ENCODE peak calls at places on chromosomes 16 and 17, in eight cellular contexts. H, G, L, M, S, K, U and I are unnamed samples.

GRCh38 chr16:86823895-86824671 is 245.7 kb downstream of the FOXL1 start:
- DNase-seq in H (no peak), G (no peak), L (no peak), M (no peak), S (no peak), K (no peak), U (no peak), I (no peak)

GRCh38 chr16:55842369-55843104 is 9.6 kb upstream of the CES1 start:
- DNase-seq in H (no peak), G (peak), L (no peak), M (peak), S (no peak), K (peak), U (peak), I (no peak)

GRCh38 chr16:67528222-67528869 is at the start of gene RIPOR1:
- DNase-seq in H (peak), G (peak), L (no peak), M (no peak), S (no peak), K (no peak), U (peak), I (no peak)

GRCh38 chr16:83258366-83258765 is 549.4 kb upstream of the HSBP1 start:
- DNase-seq in H (no peak), G (no peak), L (no peak), M (no peak), S (no peak), K (no peak), U (no peak), I (no peak)

GRCh38 chr16:3389663-3390338 is 11.0 kb downstream of the ZSCAN32 start:
- DNase-seq in H (no peak), G (no peak), L (no peak), M (no peak), S (no peak), K (no peak), U (no peak), I (no peak)

GRCh38 chr16:11391576-11391975 is 46.3 kb downstream of the RMI2 start:
- DNase-seq in H (peak), G (no peak), L (no peak), M (no peak), S (no peak), K (peak), U (no peak), I (no peak)

GRCh38 chr17:40319651-40320550 is 10.9 kb downstream of the RARA start:
- DNase-seq in H (peak), G (no peak), L (no peak), M (no peak), S (no peak), K (no peak), U (no peak), I (no peak)

GRCh38 chr17:74567397-74567796 is at the start of gene CD300H:
- DNase-seq in H (peak), G (no peak), L (no peak), M (no peak), S (no peak), K (no peak), U (no peak), I (no peak)

GRCh38 chr16:24988593-24989338 is 26.4 kb downstream of the ARHGAP17 start:
- DNase-seq in H (peak), G (peak), L (no peak), M (no peak), S (no peak), K (peak), U (no peak), I (no peak)

GRCh38 chr17:61314368-61315078 is 85.1 kb upstream of the TBX2 start:
- DNase-seq in H (peak), G (peak), L (no peak), M (peak), S (peak), K (peak), U (no peak), I (no peak)

GRCh38 chr17:48187867-48188608 is 80.5 kb downstream of the SNX11 start:
- DNase-seq in H (no peak), G (no peak), L (no peak), M (no peak), S (no peak), K (no peak), U (no peak), I (no peak)

GRCh38 chr16:83470406-83470805 is 337.4 kb upstream of the HSBP1 start:
- DNase-seq in H (no peak), G (no peak), L (no peak), M (no peak), S (no peak), K (no peak), U (no peak), I (no peak)

GRCh38 chr17:59327891-59328290 is 3.6 kb upstream of the YPEL2 start:
- DNase-seq in H (no peak), G (no peak), L (no peak), M (no peak), S (no peak), K (no peak), U (no peak), I (no peak)

GRCh38 chr16:12837756-12838155 is 34.1 kb upstream of the CPPED1 start:
- DNase-seq in H (no peak), G (no peak), L (no peak), M (no peak), S (no peak), K (no peak), U (no peak), I (no peak)

GRCh38 chr17:73822371-73822770 is 178.1 kb upstream of the SDK2 start:
- DNase-seq in H (no peak), G (no peak), L (no peak), M (no peak), S (no peak), K (no peak), U (no peak), I (no peak)

GRCh38 chr16:57268804-57269800 is 15.4 kb downstream of the PLLP start:
- DNase-seq in H (peak), G (peak), L (no peak), M (no peak), S (no peak), K (no peak), U (no peak), I (no peak)

GRCh38 chr16:5042574-5043171 is 8.9 kb upstream of the NAGPA start:
- DNase-seq in H (peak), G (no peak), L (no peak), M (no peak), S (no peak), K (no peak), U (no peak), I (no peak)

GRCh38 chr16:58503863-58504688 is 4.1 kb downstream of the NDRG4 start:
- DNase-seq in H (no peak), G (no peak), L (no peak), M (no peak), S (no peak), K (no peak), U (no peak), I (no peak)

GRCh38 chr16:2748757-2749455 is 3.5 kb upstream of the SRRM2 start:
- DNase-seq in H (no peak), G (no peak), L (no peak), M (no peak), S (no peak), K (no peak), U (no peak), I (no peak)

GRCh38 chr17:79046501-79047280 is 22.7 kb downstream of the C1QTNF1 start:
- DNase-seq in H (no peak), G (peak), L (no peak), M (no peak), S (no peak), K (no peak), U (no peak), I (no peak)

GRCh38 chr16:15539197-15539596 is 103.8 kb downstream of the MARF1 start:
- DNase-seq in H (no peak), G (no peak), L (no peak), M (peak), S (no peak), K (no peak), U (peak), I (no peak)

GRCh38 chr16:80875616-80876015 is 71.2 kb upstream of the CDYL2 start:
- DNase-seq in H (no peak), G (no peak), L (no peak), M (no peak), S (no peak), K (peak), U (no peak), I (no peak)

GRCh38 chr17:81868674-81869220 is 2.4 kb downstream of the ARHGDIA start:
- DNase-seq in H (peak), G (peak), L (no peak), M (no peak), S (no peak), K (no peak), U (no peak), I (no peak)

GRCh38 chr16:67170168-67170947 is at the start of gene NOL3:
- DNase-seq in H (peak), G (peak), L (peak), M (peak), S (peak), K (peak), U (peak), I (peak)

GRCh38 chr17:32931686-32932085 is 3.7 kb downstream of the TMEM98 start:
- DNase-seq in H (no peak), G (no peak), L (no peak), M (no peak), S (no peak), K (no peak), U (no peak), I (no peak)

GRCh38 chr17:28926366-28926765 is 23.5 kb upstream of the DHRS13 start:
- DNase-seq in H (no peak), G (no peak), L (no peak), M (no peak), S (no peak), K (no peak), U (no peak), I (no peak)

GRCh38 chr17:45103269-45103795 is 29.0 kb downstream of the PLCD3 start:
- DNase-seq in H (no peak), G (peak), L (no peak), M (no peak), S (no peak), K (no peak), U (no peak), I (no peak)

GRCh38 chr17:69314246-69315030 is 12.5 kb downstream of the ABCA5 start:
- DNase-seq in H (no peak), G (no peak), L (no peak), M (no peak), S (no peak), K (no peak), U (no peak), I (no peak)

GRCh38 chr16:1981972-1982574 is 804 bp upstream of the NOXO1 start:
- DNase-seq in H (no peak), G (no peak), L (no peak), M (no peak), S (no peak), K (peak), U (no peak), I (no peak)

GRCh38 chr16:79845006-79845733 is 244.6 kb upstream of the MAF start:
- DNase-seq in H (no peak), G (no peak), L (no peak), M (peak), S (no peak), K (no peak), U (no peak), I (no peak)

GRCh38 chr16:85575910-85576309 is 37.2 kb upstream of the GSE1 start:
- DNase-seq in H (no peak), G (no peak), L (no peak), M (no peak), S (no peak), K (no peak), U (no peak), I (no peak)

GRCh38 chr16:30658731-30659506 is 688 bp downstream of the FBRS start:
- DNase-seq in H (peak), G (peak), L (peak), M (peak), S (peak), K (peak), U (peak), I (peak)

GRCh38 chr17:13230350-13230900 is 212.6 kb upstream of the ELAC2 start:
- DNase-seq in H (no peak), G (no peak), L (no peak), M (no peak), S (no peak), K (no peak), U (no peak), I (no peak)
- TF ChIP-seq CTCF in H (no peak), G (no peak), L (no peak), M (no peak), S (no peak), K (no peak), U (no peak), I (no peak)

GRCh38 chr17:49225554-49226236 is 4.9 kb downstream of the PHOSPHO1 start:
- DNase-seq in H (no peak), G (no peak), L (no peak), M (no peak), S (no peak), K (no peak), U (no peak), I (no peak)

GRCh38 chr17:49223517-49224197 is 6.9 kb downstream of the PHOSPHO1 start:
- DNase-seq in H (peak), G (peak), L (no peak), M (peak), S (no peak), K (peak), U (peak), I (no peak)

GRCh38 chr17:49224997-49225337 is 5.6 kb downstream of the PHOSPHO1 start:
- DNase-seq in H (no peak), G (no peak), L (no peak), M (no peak), S (no peak), K (no peak), U (no peak), I (no peak)

GRCh38 chr17:49223168-49223516 is 7.4 kb downstream of the PHOSPHO1 start:
- DNase-seq in H (no peak), G (no peak), L (no peak), M (no peak), S (no peak), K (no peak), U (no peak), I (no peak)

GRCh38 chr17:49224198-49224996 is 6.2 kb downstream of the PHOSPHO1 start:
- DNase-seq in H (peak), G (no peak), L (no peak), M (peak), S (no peak), K (peak), U (peak), I (no peak)
- H3K4me3 ChIP-seq in H (no peak), G (peak), L (peak), M (no peak), S (peak), K (no peak), U (peak), I (peak)

DNA sequence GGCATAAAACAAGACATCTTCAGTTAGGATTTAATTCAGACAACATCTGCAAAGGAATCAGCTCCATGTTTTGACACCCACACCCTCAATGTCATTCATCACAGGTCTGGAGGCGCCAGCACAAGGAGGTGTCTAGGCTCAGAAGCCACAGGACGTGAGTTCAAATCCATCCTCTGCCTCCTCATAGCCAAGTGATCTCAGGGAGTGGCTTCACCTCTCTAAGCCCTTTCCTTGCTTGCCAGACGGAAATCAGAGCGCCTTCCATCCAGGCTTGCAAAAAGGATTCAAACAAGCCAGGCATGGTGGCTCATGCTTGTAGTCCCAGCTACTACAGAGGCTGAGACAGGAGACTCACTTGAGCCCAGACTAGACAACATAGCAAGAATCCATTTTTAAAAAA is 84.6 kb downstream of the GSG1L start:
- DNase-seq in H (no peak), G (no peak), L (no peak), M (no peak), S (no peak), K (no peak), U (no peak), I (no peak)
- TF ChIP-seq CTCF in H (no peak), G (no peak), L (no peak), M (no peak), S (no peak), K (no peak), U (no peak), I (no peak)

GRCh38 chr17:17868637-17869522 is 32.1 kb upstream of the SREBF1 start:
- DNase-seq in H (no peak), G (peak), L (no peak), M (no peak), S (no peak), K (no peak), U (no peak), I (no peak)
- H3K4me3 ChIP-seq in H (no peak), G (no peak), L (no peak), M (no peak), S (no peak), K (no peak), U (no peak), I (no peak)

GRCh38 chr16:9124908-9125584 is 33.6 kb downstream of the HAPSTR1 start:
- DNase-seq in H (no peak), G (no peak), L (no peak), M (no peak), S (no peak), K (no peak), U (peak), I (no peak)
- TF ChIP-seq CTCF in H (no peak), G (no peak), L (no peak), M (no peak), S (no peak), K (no peak), U (peak), I (no peak)

DNA sequence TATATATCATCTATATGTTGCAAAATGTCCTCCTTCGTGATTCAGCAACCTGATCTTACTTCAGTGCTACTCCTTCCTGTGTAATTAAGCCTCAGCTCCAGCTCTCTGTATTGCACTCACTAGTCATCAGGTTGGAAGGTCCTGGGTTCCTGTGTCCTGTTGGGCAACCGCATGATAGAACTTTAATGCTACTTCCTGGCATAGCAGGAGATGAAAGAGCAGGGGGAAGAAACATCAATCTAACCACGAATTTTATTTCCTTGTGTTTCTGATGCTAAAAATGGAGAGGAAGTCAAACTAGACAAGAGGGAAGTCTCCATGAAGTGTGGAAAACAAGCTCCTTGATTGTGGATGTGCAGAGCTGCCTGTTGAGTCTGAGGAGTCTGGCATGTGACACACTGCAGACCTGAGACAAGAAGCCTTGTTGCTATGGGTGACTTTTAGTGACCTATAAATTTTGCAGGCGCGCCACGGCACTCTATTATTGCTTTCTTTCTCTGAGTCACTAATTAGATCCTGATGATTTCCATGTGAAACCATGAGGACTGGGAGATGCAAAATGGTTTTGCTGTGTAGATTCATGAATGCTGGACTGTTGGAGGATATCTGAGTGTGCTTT is 25.6 kb downstream of the IGSF6 start:
- DNase-seq in H (no peak), G (no peak), L (no peak), M (no peak), S (no peak), K (no peak), U (no peak), I (no peak)
- H3K4me3 ChIP-seq in H (no peak), G (no peak), L (no peak), M (no peak), S (no peak), K (no peak), U (no peak), I (no peak)

GRCh38 chr16:65936096-65936495 is 430.4 kb upstream of the CDH5 start:
- DNase-seq in H (no peak), G (no peak), L (no peak), M (no peak), S (no peak), K (no peak), U (no peak), I (no peak)
- TF ChIP-seq CTCF in H (no peak), G (no peak), L (no peak), M (no peak), S (no peak), K (no peak), U (no peak), I (no peak)

GRCh38 chr17:2854662-2855061 is 58.4 kb downstream of the RAP1GAP2 start:
- DNase-seq in H (no peak), G (peak), L (no peak), M (no peak), S (no peak), K (no peak), U (no peak), I (no peak)
- H3K4me3 ChIP-seq in H (peak), G (peak), L (peak), M (no peak), S (peak), K (peak), U (peak), I (peak)

GRCh38 chr17:76179496-76180467 is 38.7 kb upstream of the FOXJ1 start:
- DNase-seq in H (no peak), G (no peak), L (no peak), M (peak), S (no peak), K (no peak), U (no peak), I (no peak)
- TF ChIP-seq CTCF in H (no peak), G (no peak), L (no peak), M (no peak), S (no peak), K (peak), U (no peak), I (peak)